ENCODE peak calls at places on chromosomes 7 and 10, in ten cellular contexts. One of them, this sample, is unnamed.

GRCh38 chr10:119630300-119630699 is 20.9 kb upstream of the BAG3 start:
- DNase-seq in T-helper 22 cell: no peak
- DNase-seq in stimulated activated CD4-positive, alpha-beta T cell treated with anti-CD3 and anti-CD28 coated beads, Interleukin-15, amount 100 ng/mL, for 48 hours: no peak
- DNase-seq in left ventricle myocardium inferior: no peak
- DNase-seq in effector CD4-positive, alpha-beta T cell: no peak
- DNase-seq in heart right ventricle: no peak
- DNase-seq in effector memory CD4-positive, alpha-beta T cell: no peak
- DNase-seq in dermis blood vessel endothelial cell: no peak
- DNase-seq in ovary: no peak
- DNase-seq in brain microvascular endothelial cell: no peak
- DNase-seq in this sample: no peak

GRCh38 chr7:134058980-134059379 is 68.2 kb upstream of the LRGUK start:
- DNase-seq in T-helper 22 cell: no peak
- DNase-seq in stimulated activated CD4-positive, alpha-beta T cell treated with anti-CD3 and anti-CD28 coated beads, Interleukin-15, amount 100 ng/mL, for 48 hours: no peak
- DNase-seq in left ventricle myocardium inferior: no peak
- DNase-seq in effector CD4-positive, alpha-beta T cell: no peak
- DNase-seq in heart right ventricle: no peak
- DNase-seq in effector memory CD4-positive, alpha-beta T cell: no peak
- DNase-seq in dermis blood vessel endothelial cell: peak
- DNase-seq in ovary: no peak
- DNase-seq in brain microvascular endothelial cell: no peak
- DNase-seq in this sample: no peak

GRCh38 chr10:21329995-21330627 is 195.4 kb downstream of the SKIDA1 start:
- DNase-seq in T-helper 22 cell: no peak
- DNase-seq in stimulated activated CD4-positive, alpha-beta T cell treated with anti-CD3 and anti-CD28 coated beads, Interleukin-15, amount 100 ng/mL, for 48 hours: no peak
- DNase-seq in left ventricle myocardium inferior: no peak
- DNase-seq in effector CD4-positive, alpha-beta T cell: no peak
- DNase-seq in heart right ventricle: peak
- DNase-seq in effector memory CD4-positive, alpha-beta T cell: no peak
- DNase-seq in dermis blood vessel endothelial cell: peak
- DNase-seq in ovary: peak
- DNase-seq in brain microvascular endothelial cell: peak
- DNase-seq in this sample: no peak

GRCh38 chr10:71211759-71212248 is 566 bp upstream of the UNC5B start:
- DNase-seq in T-helper 22 cell: no peak
- DNase-seq in stimulated activated CD4-positive, alpha-beta T cell treated with anti-CD3 and anti-CD28 coated beads, Interleukin-15, amount 100 ng/mL, for 48 hours: no peak
- DNase-seq in left ventricle myocardium inferior: no peak
- DNase-seq in effector CD4-positive, alpha-beta T cell: no peak
- DNase-seq in heart right ventricle: no peak
- DNase-seq in effector memory CD4-positive, alpha-beta T cell: no peak
- DNase-seq in dermis blood vessel endothelial cell: no peak
- DNase-seq in ovary: no peak
- DNase-seq in brain microvascular endothelial cell: no peak
- DNase-seq in this sample: no peak

GRCh38 chr10:75707080-75707840 is 275.8 kb downstream of the LRMDA start:
- DNase-seq in T-helper 22 cell: no peak
- DNase-seq in stimulated activated CD4-positive, alpha-beta T cell treated with anti-CD3 and anti-CD28 coated beads, Interleukin-15, amount 100 ng/mL, for 48 hours: no peak
- DNase-seq in left ventricle myocardium inferior: no peak
- DNase-seq in effector CD4-positive, alpha-beta T cell: no peak
- DNase-seq in heart right ventricle: no peak
- DNase-seq in effector memory CD4-positive, alpha-beta T cell: no peak
- DNase-seq in dermis blood vessel endothelial cell: no peak
- DNase-seq in ovary: no peak
- DNase-seq in brain microvascular endothelial cell: no peak
- DNase-seq in this sample: no peak

GRCh38 chr7:100022621-100023020 is 7.2 kb downstream of the ZKSCAN1 start:
- DNase-seq in T-helper 22 cell: no peak
- DNase-seq in stimulated activated CD4-positive, alpha-beta T cell treated with anti-CD3 and anti-CD28 coated beads, Interleukin-15, amount 100 ng/mL, for 48 hours: no peak
- DNase-seq in left ventricle myocardium inferior: no peak
- DNase-seq in effector CD4-positive, alpha-beta T cell: no peak
- DNase-seq in heart right ventricle: no peak
- DNase-seq in effector memory CD4-positive, alpha-beta T cell: no peak
- DNase-seq in dermis blood vessel endothelial cell: no peak
- DNase-seq in ovary: no peak
- DNase-seq in brain microvascular endothelial cell: no peak
- DNase-seq in this sample: no peak

GRCh38 chr10:76540786-76541185 is 1096.8 kb downstream of the KCNMA1 start:
- DNase-seq in T-helper 22 cell: no peak
- DNase-seq in stimulated activated CD4-positive, alpha-beta T cell treated with anti-CD3 and anti-CD28 coated beads, Interleukin-15, amount 100 ng/mL, for 48 hours: no peak
- DNase-seq in left ventricle myocardium inferior: no peak
- DNase-seq in effector CD4-positive, alpha-beta T cell: no peak
- DNase-seq in heart right ventricle: no peak
- DNase-seq in effector memory CD4-positive, alpha-beta T cell: no peak
- DNase-seq in dermis blood vessel endothelial cell: no peak
- DNase-seq in ovary: no peak
- DNase-seq in brain microvascular endothelial cell: no peak
- DNase-seq in this sample: no peak

GRCh38 chr10:15045380-15045779 is 1.6 kb downstream of the OLAH start:
- DNase-seq in T-helper 22 cell: no peak
- DNase-seq in stimulated activated CD4-positive, alpha-beta T cell treated with anti-CD3 and anti-CD28 coated beads, Interleukin-15, amount 100 ng/mL, for 48 hours: no peak
- DNase-seq in left ventricle myocardium inferior: no peak
- DNase-seq in effector CD4-positive, alpha-beta T cell: no peak
- DNase-seq in heart right ventricle: no peak
- DNase-seq in effector memory CD4-positive, alpha-beta T cell: no peak
- DNase-seq in dermis blood vessel endothelial cell: no peak
- DNase-seq in ovary: no peak
- DNase-seq in brain microvascular endothelial cell: no peak
- DNase-seq in this sample: no peak

GRCh38 chr7:103912906-103913610 is 76.4 kb downstream of the RELN start:
- DNase-seq in T-helper 22 cell: no peak
- DNase-seq in stimulated activated CD4-positive, alpha-beta T cell treated with anti-CD3 and anti-CD28 coated beads, Interleukin-15, amount 100 ng/mL, for 48 hours: no peak
- DNase-seq in left ventricle myocardium inferior: no peak
- DNase-seq in effector CD4-positive, alpha-beta T cell: no peak
- DNase-seq in heart right ventricle: no peak
- DNase-seq in effector memory CD4-positive, alpha-beta T cell: no peak
- DNase-seq in dermis blood vessel endothelial cell: no peak
- DNase-seq in ovary: no peak
- DNase-seq in brain microvascular endothelial cell: no peak
- DNase-seq in this sample: no peak

GRCh38 chr10:110919349-110919931 is at the start of gene SHOC2:
- DNase-seq in T-helper 22 cell: peak
- DNase-seq in stimulated activated CD4-positive, alpha-beta T cell treated with anti-CD3 and anti-CD28 coated beads, Interleukin-15, amount 100 ng/mL, for 48 hours: peak
- DNase-seq in left ventricle myocardium inferior: peak
- DNase-seq in effector CD4-positive, alpha-beta T cell: peak
- DNase-seq in heart right ventricle: peak
- DNase-seq in effector memory CD4-positive, alpha-beta T cell: peak
- DNase-seq in dermis blood vessel endothelial cell: no peak
- DNase-seq in ovary: peak
- DNase-seq in brain microvascular endothelial cell: no peak
- DNase-seq in this sample: peak

GRCh38 chr7:127844165-127844564 is 187.1 kb downstream of the LRRC4 start:
- DNase-seq in T-helper 22 cell: no peak
- DNase-seq in stimulated activated CD4-positive, alpha-beta T cell treated with anti-CD3 and anti-CD28 coated beads, Interleukin-15, amount 100 ng/mL, for 48 hours: no peak
- DNase-seq in left ventricle myocardium inferior: no peak
- DNase-seq in effector CD4-positive, alpha-beta T cell: no peak
- DNase-seq in heart right ventricle: no peak
- DNase-seq in effector memory CD4-positive, alpha-beta T cell: no peak
- DNase-seq in dermis blood vessel endothelial cell: no peak
- DNase-seq in ovary: no peak
- DNase-seq in brain microvascular endothelial cell: no peak
- DNase-seq in this sample: no peak

GRCh38 chr7:4739528-4739992 is 35.9 kb upstream of the AP5Z1 start:
- DNase-seq in T-helper 22 cell: peak
- DNase-seq in stimulated activated CD4-positive, alpha-beta T cell treated with anti-CD3 and anti-CD28 coated beads, Interleukin-15, amount 100 ng/mL, for 48 hours: peak
- DNase-seq in left ventricle myocardium inferior: no peak
- DNase-seq in effector CD4-positive, alpha-beta T cell: peak
- DNase-seq in heart right ventricle: peak
- DNase-seq in effector memory CD4-positive, alpha-beta T cell: peak
- DNase-seq in dermis blood vessel endothelial cell: peak
- DNase-seq in ovary: peak
- DNase-seq in brain microvascular endothelial cell: peak
- DNase-seq in this sample: peak

GRCh38 chr7:105224884-105225651 is 163.7 kb downstream of the SRPK2 start:
- DNase-seq in T-helper 22 cell: no peak
- DNase-seq in stimulated activated CD4-positive, alpha-beta T cell treated with anti-CD3 and anti-CD28 coated beads, Interleukin-15, amount 100 ng/mL, for 48 hours: no peak
- DNase-seq in left ventricle myocardium inferior: no peak
- DNase-seq in effector CD4-positive, alpha-beta T cell: no peak
- DNase-seq in heart right ventricle: no peak
- DNase-seq in effector memory CD4-positive, alpha-beta T cell: no peak
- DNase-seq in dermis blood vessel endothelial cell: peak
- DNase-seq in ovary: no peak
- DNase-seq in brain microvascular endothelial cell: peak
- DNase-seq in this sample: no peak